ENCODE peak calls at places on chromosomes 5 and 9, in nine cellular contexts. I, N, P, J, H, X, C, O and K are unnamed samples.

GRCh38 chr5:91095786-91096380 is 287.2 kb downstream of the ARRDC3 start:
- DNase-seq in X (no peak), J (no peak), P (no peak), N (no peak), C (no peak), H (no peak), I (no peak), O (no peak), K (no peak)

GRCh38 chr5:148848378-148849031 is 22.1 kb downstream of the ADRB2 start:
- DNase-seq in X (no peak), I (no peak), O (no peak), P (no peak), N (no peak), J (no peak), C (no peak), H (no peak), K (no peak)

GRCh38 chr9:131733601-131734061 is 6.2 kb downstream of the RAPGEF1 start:
- DNase-seq in O (no peak), C (peak; percentile 64), X (no peak), P (no peak), I (peak; percentile 64), H (no peak), J (no peak), N (no peak), K (no peak)

GRCh38 chr9:4197548-4197947 is 102.3 kb downstream of the GLIS3 start:
- DNase-seq in C (no peak), P (no peak), J (no peak), H (no peak), N (peak; percentile 25), O (no peak), X (no peak), I (no peak), K (no peak)

GRCh38 chr9:87516222-87516930 is 18.7 kb downstream of the DAPK1 start:
- DNase-seq in N (no peak), P (peak; percentile 83), C (no peak), H (peak; percentile 84), X (no peak), O (peak; percentile 29), J (peak; percentile 68), I (peak; percentile 78), K (no peak)

GRCh38 chr9:135310134-135310533 is 169.4 kb upstream of the PPP1R26 start:
- DNase-seq in N (no peak), J (no peak), O (no peak), X (no peak), C (no peak), P (no peak), I (no peak), H (no peak), K (no peak)

GRCh38 chr9:133981958-133982681 is 10.0 kb downstream of the VAV2 start:
- DNase-seq in H (no peak), X (no peak), N (no peak), P (peak; percentile 33), O (no peak), J (no peak), I (peak; percentile 58), C (no peak), K (no peak)

GRCh38 chr9:91023741-91024140 is 222.1 kb downstream of the SYK start:
- DNase-seq in P (no peak), H (no peak), N (no peak), C (no peak), O (no peak), X (no peak), J (no peak), I (no peak), K (no peak)

GRCh38 chr5:127396490-127397155 is 106.0 kb downstream of the MEGF10 start:
- DNase-seq in O (no peak), P (no peak), N (no peak), H (no peak), X (no peak), I (no peak), J (no peak), C (no peak), K (no peak)

GRCh38 chr5:118791986-118792734 is 196.2 kb downstream of the DTWD2 start:
- DNase-seq in N (peak; percentile 18), C (peak; percentile 24), I (no peak), H (no peak), J (no peak), X (no peak), P (no peak), O (no peak), K (no peak)

GRCh38 chr9:100472725-100473261 is at the start of gene TMEFF1:
- DNase-seq in P (no peak), I (peak; percentile 77), O (no peak), N (peak; percentile 31), J (peak; percentile 37), X (peak; percentile 10), C (peak; percentile 28), H (peak; percentile 39), K (peak; percentile 76)

GRCh38 chr9:69857131-69857530 is 36.5 kb downstream of the CFAP95 start:
- DNase-seq in J (no peak), O (no peak), H (no peak), I (no peak), P (no peak), C (no peak), X (no peak), N (no peak), K (no peak)

GRCh38 chr5:112921833-112922817 is at the start of gene REEP5:
- DNase-seq in C (peak; percentile 81), H (peak; percentile 88), P (peak; percentile 91), J (peak; percentile 86), I (peak; percentile 95), N (peak; percentile 41), X (peak; percentile 80), O (peak; percentile 65), K (peak; percentile 62)

GRCh38 chr9:21030389-21031035 is 928 bp downstream of the HACD4 start:
- DNase-seq in X (no peak), H (no peak), J (no peak), N (no peak), C (no peak), I (no peak), O (no peak), P (no peak), K (no peak)

GRCh38 chr9:35333551-35333950 is 156.4 kb upstream of the RUSC2 start:
- DNase-seq in X (no peak), I (no peak), C (no peak), N (no peak), O (no peak), J (no peak), H (no peak), P (no peak), K (no peak)

GRCh38 chr5:54845567-54845941 is 139.8 kb downstream of the ESM1 start:
- DNase-seq in P (no peak), N (no peak), X (no peak), O (no peak), C (no peak), I (no peak), J (no peak), H (no peak), K (no peak)

GRCh38 chr5:170357853-170358497 is 31.2 kb downstream of the KCNMB1 start:
- DNase-seq in I (peak; percentile 78), J (peak; percentile 64), H (peak; percentile 87), X (no peak), O (peak; percentile 56), N (no peak), C (peak; percentile 38), P (peak; percentile 88), K (peak; percentile 28)

GRCh38 chr5:103347729-103348128 is 89.2 kb downstream of the MACIR start:
- DNase-seq in X (no peak), O (no peak), N (no peak), P (no peak), J (no peak), H (no peak), C (no peak), I (no peak), K (no peak)

GRCh38 chr9:75085640-75086039 is 2.3 kb downstream of the NMRK1 start:
- DNase-seq in O (no peak), I (no peak), X (no peak), C (no peak), P (no peak), N (no peak), J (no peak), H (no peak), K (no peak)

GRCh38 chr5:142322747-142323479 is 1.9 kb downstream of the SPRY4 start:
- DNase-seq in I (peak; percentile 79), P (no peak), N (no peak), X (no peak), O (no peak), J (no peak), H (no peak), C (no peak), K (no peak)
- H3K27ac ChIP-seq in I (peak overlapping the region; percentile 82), P (peak overlapping the region; percentile 97), N (no peak overlapping the region), X (no peak overlapping the region), O (peak overlapping the region; percentile 87), J (peak overlapping the region; percentile 91), H (peak overlapping the region; percentile 83), C (peak overlapping the region; percentile 92), K (no peak overlapping the region)

GRCh38 chr5:1440098-1440493 is 5.1 kb downstream of the SLC6A3 start:
- DNase-seq in J (no peak), O (no peak), X (no peak), N (no peak), C (no peak), I (no peak), P (no peak), H (no peak), K (no peak)
- H3K27me3 ChIP-seq in J (peaks cover 30% of the 10 kb centered on the region), O (peaks cover 40% of the 10 kb centered on the region), X (peaks cover 34% of the 10 kb centered on the region), N (peaks cover 22% of the 10 kb centered on the region), C (peaks cover 22% of the 10 kb centered on the region), I (no peaks in the 10 kb centered on the region), P (peaks cover 49% of the 10 kb centered on the region), H (peaks cover 23% of the 10 kb centered on the region), K (peaks cover 62% of the 10 kb centered on the region)

GRCh38 chr9:108842610-108843295 is 13.0 kb downstream of the ACTL7B start:
- DNase-seq in I (no peak), H (no peak), X (no peak), P (no peak), N (no peak), J (no peak), C (no peak), O (no peak), K (no peak)
- H3K27ac ChIP-seq in I (no peak overlapping the region), H (no peak overlapping the region), X (no peak overlapping the region), P (no peak overlapping the region), N (no peak overlapping the region), J (no peak overlapping the region), C (no peak overlapping the region), O (no peak overlapping the region), K (no peak overlapping the region)

GRCh38 chr9:126623667-126624452 is 10.1 kb downstream of the LMX1B start:
- DNase-seq in I (no peak), O (no peak), N (no peak), C (no peak), H (no peak), J (no peak), P (no peak), X (no peak), K (no peak)

GRCh38 chr9:126624453-126624872 is 10.7 kb downstream of the LMX1B start:
- DNase-seq in I (no peak), J (no peak), N (no peak), P (no peak), C (no peak), H (no peak), O (no peak), X (no peak), K (no peak)

GRCh38 chr9:126621919-126622735 is 8.4 kb downstream of the LMX1B start:
- DNase-seq in J (no peak), O (no peak), C (no peak), I (peak; percentile 49), N (no peak), H (no peak), X (no peak), P (no peak), K (no peak)

GRCh38 chr9:126622872-126623271 is 9.1 kb downstream of the LMX1B start:
- DNase-seq in P (no peak), N (no peak), I (no peak), H (no peak), C (no peak), O (no peak), J (no peak), X (no peak), K (no peak)

GRCh38 chr9:126623314-126623666 is 9.6 kb downstream of the LMX1B start:
- DNase-seq in O (no peak), X (no peak), J (no peak), I (no peak), N (no peak), H (no peak), C (no peak), P (no peak), K (no peak)
- H3K27me3 ChIP-seq in O (peaks cover 100% of the 10 kb centered on the region), X (peaks cover 98% of the 10 kb centered on the region), J (peaks cover 83% of the 10 kb centered on the region), I (no peaks in the 10 kb centered on the region), N (peaks cover 99% of the 10 kb centered on the region), H (peaks cover 98% of the 10 kb centered on the region), C (peaks cover 98% of the 10 kb centered on the region), P (peaks cover 100% of the 10 kb centered on the region), K (peaks cover 99% of the 10 kb centered on the region)